ENCODE peak calls at places on chromosome 16, in five cellular contexts. O, I, H, V and E are unnamed samples. For H3K4me1, the result is how much of the 10 kb centered on the place peaks cover.

GRCh38 chr16:72424776-72425175 is 252.8 kb upstream of the PMFBP1 start:
- DNase-seq in O (no peak), I (no peak), H (no peak), V (no peak), E (no peak)

GRCh38 chr16:4795181-4795827 is at the start of gene SMIM22:
- DNase-seq in O (no peak), I (no peak), H (no peak), V (peak), E (peak)

GRCh38 chr16:76654421-76654820 is 377.2 kb downstream of the CNTNAP4 start:
- DNase-seq in O (no peak), I (no peak), H (no peak), V (no peak), E (no peak)

GRCh38 chr16:740764-741505 is at the start of gene CIAO3:
- DNase-seq in O (peak), I (peak), H (peak), V (peak), E (peak)

GRCh38 chr16:67767953-67768352 is 38.4 kb downstream of the RANBP10 start:
- DNase-seq in O (no peak), I (no peak), H (no peak), V (no peak), E (no peak)

GRCh38 chr16:64478258-64478906 is 643.5 kb downstream of the CDH11 start:
- DNase-seq in O (peak), I (no peak), H (no peak), V (peak), E (no peak)

GRCh38 chr16:72277749-72278148 is 105.8 kb upstream of the PMFBP1 start:
- DNase-seq in O (peak), I (no peak), H (no peak), V (no peak), E (no peak)

GRCh38 chr16:7324306-7324705 is 8.3 kb upstream of the RBFOX1 start:
- DNase-seq in O (no peak), I (no peak), H (no peak), V (no peak), E (no peak)

GRCh38 chr16:21179126-21179982 is 20.9 kb downstream of the LDAF1 start:
- DNase-seq in O (no peak), I (peak), H (no peak), V (no peak), E (no peak)

GRCh38 chr16:3518292-3518982 is 17.6 kb downstream of the CLUAP1 start:
- DNase-seq in O (no peak), I (no peak), H (no peak), V (no peak), E (no peak)

GRCh38 chr16:55487048-55487803 is 8.2 kb downstream of the MMP2 start:
- DNase-seq in O (peak), I (peak), H (peak), V (no peak), E (no peak)

GRCh38 chr16:22123146-22123545 is 30.8 kb downstream of the VWA3A start:
- DNase-seq in O (no peak), I (no peak), H (no peak), V (no peak), E (no peak)

GRCh38 chr16:57029161-57030160 is 40.1 kb downstream of the NLRC5 start:
- DNase-seq in O (no peak), I (no peak), H (no peak), V (no peak), E (no peak)

GRCh38 chr16:11089504-11090124 is 145.2 kb downstream of the CLEC16A start:
- DNase-seq in O (peak), I (no peak), H (no peak), V (no peak), E (peak)

GRCh38 chr16:354286-354881 is 1.9 kb upstream of the AXIN1 start:
- DNase-seq in O (no peak), I (no peak), H (no peak), V (no peak), E (no peak)

GRCh38 chr16:56600398-56600999 is 7.9 kb upstream of the MT2A start:
- DNase-seq in O (no peak), I (no peak), H (no peak), V (no peak), E (no peak)

GRCh38 chr16:19027416-19027815 is 40.0 kb upstream of the COQ7 start:
- DNase-seq in O (no peak), I (no peak), H (no peak), V (no peak), E (no peak)

GRCh38 chr16:71746442-71747046 is 22.0 kb upstream of the PHLPP2 start:
- DNase-seq in O (no peak), I (no peak), H (no peak), V (no peak), E (peak)

GRCh38 chr16:14132696-14133048 is 61.6 kb downstream of the MRTFB start:
- DNase-seq in O (no peak), I (no peak), H (no peak), V (no peak), E (no peak)

GRCh38 chr16:70650216-70650615 is 3.9 kb downstream of the IL34 start:
- DNase-seq in O (no peak), I (no peak), H (no peak), V (no peak), E (no peak)

GRCh38 chr16:19005561-19006445 is 22.1 kb downstream of the TMC7 start:
- DNase-seq in O (no peak), I (no peak), H (peak), V (no peak), E (peak)

GRCh38 chr16:8869212-8869987 is 594 bp upstream of the CARHSP1 start:
- DNase-seq in O (no peak), I (no peak), H (no peak), V (no peak), E (no peak)

GRCh38 chr16:86697715-86698114 is 119.4 kb downstream of the FOXL1 start:
- DNase-seq in O (no peak), I (no peak), H (no peak), V (no peak), E (no peak)

GRCh38 chr16:20301840-20302239 is 25.5 kb downstream of the GP2 start:
- DNase-seq in O (no peak), I (no peak), H (no peak), V (no peak), E (no peak)

GRCh38 chr16:19744670-19745069 is 26.6 kb downstream of the IQCK start:
- DNase-seq in O (no peak), I (no peak), H (no peak), V (no peak), E (no peak)

GRCh38 chr16:29678691-29679267 is at the start of gene QPRT:
- DNase-seq in O (peak), I (no peak), H (peak), V (peak), E (peak)

GRCh38 chr16:83990492-83990891 is 22.4 kb downstream of the NECAB2 start:
- DNase-seq in O (no peak), I (peak), H (no peak), V (no peak), E (no peak)

GRCh38 chr16:76389126-76389525 is 111.9 kb downstream of the CNTNAP4 start:
- DNase-seq in O (no peak), I (no peak), H (no peak), V (no peak), E (no peak)

GRCh38 chr16:66895999-66896398 is 15.7 kb downstream of the PDP2 start:
- DNase-seq in O (no peak), I (no peak), H (no peak), V (no peak), E (no peak)

GRCh38 chr16:83878838-83879237 is 20.1 kb upstream of the MLYCD start:
- DNase-seq in O (no peak), I (no peak), H (no peak), V (no peak), E (no peak)

GRCh38 chr16:16997349-16997748 is 473.4 kb downstream of the XYLT1 start:
- DNase-seq in O (no peak), I (no peak), H (no peak), V (no peak), E (no peak)

GRCh38 chr16:30491744-30492308 is 19.3 kb downstream of the ITGAL start:
- DNase-seq in O (no peak), I (no peak), H (no peak), V (no peak), E (no peak)

GRCh38 chr16:72848759-72849664 is 198.9 kb downstream of the ZFHX3 start:
- DNase-seq in O (peak), I (peak), H (peak), V (peak), E (peak)

GRCh38 chr16:86609115-86609514 is 30.8 kb downstream of the FOXL1 start:
- DNase-seq in O (no peak), I (no peak), H (no peak), V (no peak), E (no peak)

GRCh38 chr16:66714062-66714461 is 17.5 kb upstream of the CMTM4 start:
- DNase-seq in O (no peak), I (no peak), H (no peak), V (no peak), E (no peak)

GRCh38 chr16:65758620-65759019 is 607.9 kb upstream of the CDH5 start:
- DNase-seq in O (no peak), I (no peak), H (no peak), V (no peak), E (no peak)

GRCh38 chr16:10122546-10122945 is 59.7 kb downstream of the GRIN2A start:
- DNase-seq in O (no peak), I (no peak), H (no peak), V (no peak), E (no peak)

GRCh38 chr16:57538235-57538711 is 1.9 kb upstream of the CCDC102A start:
- DNase-seq in O (no peak), I (no peak), H (no peak), V (no peak), E (peak)

GRCh38 chr16:2028146-2028545 is 1.4 kb downstream of the NHERF2 start:
- DNase-seq in O (no peak), I (no peak), H (no peak), V (no peak), E (no peak)
- H3K4me1 ChIP-seq in O (half or more), I (under half), H (half or more), V (under half), E (under half)

DNA sequence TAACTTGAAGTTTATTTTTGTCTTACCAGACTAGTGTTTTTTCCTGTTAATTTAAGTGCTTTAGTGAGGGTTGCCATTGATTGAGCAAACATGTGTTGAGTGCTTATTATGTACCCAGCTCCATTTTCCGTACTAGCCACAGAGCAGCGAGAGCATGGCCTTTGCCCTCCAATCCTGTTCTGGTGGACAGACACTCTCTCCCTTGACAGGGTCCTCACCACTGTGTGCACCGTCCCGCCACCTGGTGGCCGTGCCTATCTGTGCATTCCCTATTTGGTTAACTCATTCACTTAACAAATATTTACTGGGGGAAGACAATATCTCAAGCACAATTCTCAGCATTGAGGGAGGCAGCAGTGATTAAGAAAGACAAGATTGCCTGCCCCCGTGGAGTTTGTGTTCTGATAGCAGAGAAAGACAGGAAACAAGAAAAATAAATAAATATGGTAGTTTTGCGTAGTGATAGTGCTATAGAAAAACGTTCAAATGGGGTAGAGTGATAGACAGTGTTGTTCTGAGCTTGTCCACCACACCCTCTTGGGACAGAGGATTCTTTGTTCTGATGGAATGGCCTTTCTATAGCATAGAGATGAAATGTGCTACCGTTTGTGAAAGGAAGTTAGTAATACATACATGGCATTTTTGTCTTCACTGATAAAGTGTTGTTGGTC is 13.0 kb downstream of the CDH13 start:
- DNase-seq in O (no peak), I (no peak), H (peak), V (no peak), E (peak)
- H3K4me1 ChIP-seq in O (under half), I (under half), H (half or more), V (under half), E (under half)

GRCh38 chr16:84999857-85000480 is 11.4 kb downstream of the ZDHHC7 start:
- DNase-seq in O (no peak), I (no peak), H (no peak), V (no peak), E (no peak)
- H3K4me1 ChIP-seq in O (half or more), I (under half), H (half or more), V (under half), E (under half)

GRCh38 chr16:85608515-85608885 is 4.6 kb upstream of the GSE1 start:
- DNase-seq in O (no peak), I (no peak), H (no peak), V (peak), E (no peak)
- H3K4me1 ChIP-seq in O (half or more), I (under half), H (under half), V (under half), E (under half)

GRCh38 chr16:24738895-24739294 is 9.4 kb downstream of the TNRC6A start:
- DNase-seq in O (no peak), I (no peak), H (no peak), V (no peak), E (no peak)

GRCh38 chr16:24737391-24737871 is 8.0 kb downstream of the TNRC6A start:
- DNase-seq in O (no peak), I (no peak), H (no peak), V (no peak), E (no peak)

GRCh38 chr16:24734382-24734781 is 4.9 kb downstream of the TNRC6A start:
- DNase-seq in O (no peak), I (no peak), H (no peak), V (no peak), E (no peak)

GRCh38 chr16:24737916-24738594 is 8.6 kb downstream of the TNRC6A start:
- DNase-seq in O (no peak), I (no peak), H (no peak), V (no peak), E (no peak)

DNA sequence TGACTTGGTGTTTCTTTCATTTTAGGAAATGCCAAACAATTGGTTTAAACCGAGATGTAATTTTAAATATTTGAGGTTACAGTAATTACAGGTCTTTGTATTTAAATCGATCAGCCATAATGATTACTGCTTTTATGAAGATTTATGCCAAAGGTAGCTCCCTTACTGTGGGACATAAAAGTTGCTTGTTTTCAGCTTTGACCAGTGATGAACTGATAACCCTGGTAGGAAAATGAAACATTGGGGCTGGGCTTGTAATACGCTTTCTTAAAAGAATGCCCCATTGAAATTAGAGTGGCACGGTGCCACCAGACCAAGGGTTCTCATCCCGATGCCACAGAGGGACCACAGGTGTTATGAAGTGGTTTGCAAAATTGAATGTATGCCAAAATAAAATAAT is 7.3 kb downstream of the TNRC6A start:
- DNase-seq in O (no peak), I (no peak), H (no peak), V (no peak), E (no peak)
- H3K4me1 ChIP-seq in O (half or more), I (under half), H (half or more), V (under half), E (under half)

DNA sequence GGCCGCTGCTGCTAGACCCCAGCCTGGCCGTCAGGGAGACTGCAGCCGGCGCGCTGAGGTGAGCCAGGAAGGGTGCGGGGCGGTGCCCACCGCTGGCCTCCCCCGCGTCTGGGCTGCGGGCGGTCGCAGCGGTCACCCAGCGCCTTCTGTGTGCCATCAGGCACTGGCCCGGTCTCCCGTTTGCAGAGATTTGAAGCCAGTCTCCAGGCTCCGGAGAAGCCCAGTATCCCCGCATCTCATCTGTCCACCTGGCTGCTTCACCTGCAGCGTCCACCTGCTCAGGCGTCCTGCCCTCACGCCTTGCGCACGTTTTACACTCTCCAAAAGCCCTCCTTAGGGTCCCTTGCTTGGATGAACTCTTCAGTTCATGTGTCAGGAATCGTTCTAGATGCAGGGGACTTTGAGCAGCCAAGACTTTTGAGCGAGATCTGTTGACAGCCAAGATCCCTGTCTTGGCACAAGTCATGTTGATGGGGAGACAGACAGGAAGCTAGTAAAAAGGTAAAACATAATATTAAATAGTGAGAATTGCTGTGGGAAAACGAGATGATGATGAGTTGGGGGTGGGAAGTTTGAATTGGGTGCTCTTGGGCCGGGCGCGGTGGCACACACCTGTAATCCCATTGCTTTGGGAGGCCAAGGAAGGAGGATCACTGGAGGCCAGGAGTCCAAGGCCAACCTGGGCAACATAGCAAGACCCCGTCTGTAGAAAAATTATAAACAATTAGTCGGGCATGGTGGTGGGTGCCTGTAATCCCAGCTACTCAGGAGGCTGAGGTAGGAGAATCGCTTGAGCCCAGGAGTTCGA is 916 bp downstream of the HEATR3 start:
- DNase-seq in O (no peak), I (no peak), H (no peak), V (no peak), E (no peak)
- H3K4me1 ChIP-seq in O (under half), I (under half), H (under half), V (under half), E (under half)

GRCh38 chr16:28491970-28492474 is at the start of gene CLN3:
- DNase-seq in O (peak), I (peak), H (peak), V (peak), E (peak)

GRCh38 chr16:28495795-28496749 is 1.6 kb downstream of the APOBR start:
- DNase-seq in O (no peak), I (no peak), H (no peak), V (no peak), E (peak)

GRCh38 chr16:28492511-28492910 is 637 bp upstream of the CLN3 start:
- DNase-seq in O (no peak), I (no peak), H (no peak), V (no peak), E (no peak)

GRCh38 chr16:28495098-28495793 is 803 bp downstream of the APOBR start:
- DNase-seq in O (no peak), I (no peak), H (no peak), V (no peak), E (peak)

GRCh38 chr16:28494141-28494851 is at the start of gene APOBR:
- DNase-seq in O (peak), I (peak), H (peak), V (peak), E (peak)
- H3K4me1 ChIP-seq in O (half or more), I (under half), H (under half), V (under half), E (under half)

DNA sequence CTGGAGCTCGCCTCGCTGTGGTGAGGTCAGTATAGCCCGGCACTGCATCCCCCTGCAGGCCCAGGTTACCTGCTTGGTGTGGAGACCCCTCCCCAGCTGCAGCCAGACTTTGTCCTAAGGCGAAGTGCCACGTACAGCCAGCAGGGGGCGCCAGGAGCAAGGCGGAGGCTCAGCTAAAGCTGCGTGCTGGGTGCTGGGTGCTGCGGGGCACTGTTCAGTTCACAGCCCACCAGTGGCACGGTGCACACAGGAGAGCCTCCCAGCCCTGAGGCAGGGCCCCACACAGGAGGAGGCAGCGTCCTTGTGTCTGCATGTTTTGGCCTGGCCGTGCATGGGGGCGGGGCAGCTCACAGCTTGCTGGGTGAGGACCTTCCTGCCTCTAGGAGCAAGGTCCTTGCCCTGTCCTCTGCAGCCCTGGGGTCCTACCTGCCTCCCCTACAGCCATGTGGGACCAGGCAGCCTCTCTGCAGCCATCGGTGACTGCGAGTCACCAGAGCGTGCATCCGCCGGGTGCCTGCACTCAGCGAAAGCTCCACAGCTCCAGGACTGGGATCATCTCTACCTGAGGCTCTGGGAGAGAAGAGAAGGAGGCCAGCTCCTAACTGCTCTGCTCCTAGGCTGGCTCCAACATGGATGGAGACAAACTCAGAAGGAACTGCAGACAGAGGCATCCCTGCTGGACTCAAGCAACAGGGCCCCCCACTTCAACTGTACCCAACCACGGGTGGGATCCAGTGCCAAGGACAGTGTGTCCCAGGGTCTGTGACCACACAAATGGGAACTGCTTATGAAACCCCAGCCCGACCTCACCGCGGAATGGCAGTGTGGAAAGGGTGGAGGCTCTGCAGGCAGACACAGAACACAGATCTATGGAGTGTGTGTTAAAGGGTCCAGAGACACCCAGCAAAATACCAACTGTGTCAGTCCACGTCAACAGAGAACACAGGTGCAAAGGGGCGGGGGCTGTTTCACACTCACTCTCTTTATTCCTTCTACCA is 19.0 kb downstream of the SLC7A5 start:
- DNase-seq in O (peak), I (peak), H (peak), V (peak), E (peak)
- H3K4me1 ChIP-seq in O (under half), I (under half), H (under half), V (under half), E (under half)